ENCODE peak calls at places on chromosomes 12 and 14, in nine cellular contexts. Q, R, X, L, U, G, E, T and K are unnamed samples.

GRCh38 chr12:46109343-46110219 is 119.2 kb upstream of the SCAF11 start:
- DNase-seq in Q (no peak), R (no peak), X (no peak), L (no peak), U (no peak), G (no peak), E (no peak), T (no peak), K (no peak)

GRCh38 chr12:25701290-25701689 is 148.2 kb upstream of the LMNTD1 start:
- DNase-seq in Q (peak), R (no peak), X (no peak), L (peak), U (no peak), G (no peak), E (no peak), T (no peak), K (peak)

GRCh38 chr14:75273272-75274044 is 5.2 kb upstream of the FOS start:
- DNase-seq in Q (peak), R (no peak), X (no peak), L (peak), U (no peak), G (no peak), E (no peak), T (no peak), K (peak)

GRCh38 chr12:16350682-16351081 is 3.2 kb downstream of the MGST1 start:
- DNase-seq in Q (peak), R (peak), X (peak), L (peak), U (no peak), G (no peak), E (no peak), T (no peak), K (peak)

GRCh38 chr12:17928708-17929366 is 161.2 kb downstream of the RERGL start:
- DNase-seq in Q (peak), R (no peak), X (peak), L (peak), U (peak), G (no peak), E (no peak), T (no peak), K (peak)

GRCh38 chr14:102902523-102903247 is 19.8 kb upstream of the AMN start:
- DNase-seq in Q (no peak), R (no peak), X (no peak), L (no peak), U (no peak), G (no peak), E (no peak), T (peak), K (no peak)

GRCh38 chr12:70756791-70757190 is 119.6 kb upstream of the PTPRB start:
- DNase-seq in Q (no peak), R (no peak), X (no peak), L (no peak), U (no peak), G (no peak), E (no peak), T (no peak), K (no peak)

GRCh38 chr12:100919116-100919515 is 124.5 kb downstream of the ANO4 start:
- DNase-seq in Q (no peak), R (no peak), X (no peak), L (peak), U (no peak), G (no peak), E (no peak), T (no peak), K (peak)

GRCh38 chr12:12156835-12157234 is 86.1 kb downstream of the BCL2L14 start:
- DNase-seq in Q (no peak), R (no peak), X (no peak), L (no peak), U (no peak), G (no peak), E (no peak), T (no peak), K (no peak)

GRCh38 chr12:11745112-11745511 is 95.6 kb downstream of the ETV6 start:
- DNase-seq in Q (no peak), R (no peak), X (no peak), L (no peak), U (no peak), G (no peak), E (no peak), T (no peak), K (no peak)

GRCh38 chr12:53963434-53964314 is 9.0 kb downstream of the HOXC12 start:
- DNase-seq in Q (no peak), R (no peak), X (no peak), L (no peak), U (no peak), G (no peak), E (no peak), T (no peak), K (no peak)

GRCh38 chr12:71664411-71665108 is 459 bp downstream of the THAP2 start:
- DNase-seq in Q (no peak), R (no peak), X (no peak), L (no peak), U (no peak), G (no peak), E (no peak), T (no peak), K (no peak)

GRCh38 chr12:66571361-66571760 is 107.5 kb downstream of the GRIP1 start:
- DNase-seq in Q (no peak), R (no peak), X (no peak), L (no peak), U (no peak), G (no peak), E (no peak), T (no peak), K (no peak)

GRCh38 chr12:63151898-63152700 is 1.1 kb upstream of the AVPR1A start:
- DNase-seq in Q (peak), R (no peak), X (peak), L (peak), U (peak), G (peak), E (no peak), T (peak), K (peak)

GRCh38 chr14:47833006-47833405 is 157.6 kb upstream of the MDGA2 start:
- DNase-seq in Q (no peak), R (no peak), X (no peak), L (no peak), U (no peak), G (no peak), E (no peak), T (no peak), K (no peak)

GRCh38 chr12:106973545-106973944 is 13.4 kb downstream of the MTERF2 start:
- DNase-seq in Q (no peak), R (no peak), X (no peak), L (no peak), U (peak), G (no peak), E (no peak), T (no peak), K (no peak)

GRCh38 chr14:69917287-69917686 is 38.1 kb downstream of the SMOC1 start:
- DNase-seq in Q (no peak), R (no peak), X (no peak), L (no peak), U (no peak), G (no peak), E (no peak), T (no peak), K (no peak)

GRCh38 chr12:75996907-75997447 is 34.6 kb downstream of the PHLDA1 start:
- DNase-seq in Q (no peak), R (no peak), X (no peak), L (peak), U (no peak), G (no peak), E (no peak), T (no peak), K (peak)

GRCh38 chr12:28202374-28203130 is 12.3 kb downstream of the CCDC91 start:
- DNase-seq in Q (no peak), R (no peak), X (no peak), L (no peak), U (peak), G (no peak), E (no peak), T (no peak), K (no peak)

GRCh38 chr12:559907-560455 is 100.2 kb downstream of the B4GALNT3 start:
- DNase-seq in Q (no peak), R (no peak), X (no peak), L (no peak), U (no peak), G (no peak), E (no peak), T (no peak), K (no peak)

GRCh38 chr14:73795974-73796373 is 55.7 kb upstream of the PTGR2 start:
- DNase-seq in Q (no peak), R (no peak), X (peak), L (peak), U (no peak), G (no peak), E (no peak), T (no peak), K (peak)

GRCh38 chr12:107027304-107028053 is 40.5 kb upstream of the MTERF2 start:
- DNase-seq in Q (peak), R (peak), X (peak), L (peak), U (peak), G (no peak), E (no peak), T (no peak), K (peak)

GRCh38 chr14:36580141-36580855 is 2.1 kb downstream of the NKX2-8 start:
- DNase-seq in Q (no peak), R (no peak), X (no peak), L (no peak), U (no peak), G (no peak), E (no peak), T (no peak), K (no peak)

GRCh38 chr14:39368261-39368959 is 63.8 kb downstream of the FBXO33 start:
- DNase-seq in Q (peak), R (no peak), X (peak), L (peak), U (peak), G (peak), E (no peak), T (peak), K (peak)

GRCh38 chr14:58752782-58753181 is 115.0 kb downstream of the DACT1 start:
- DNase-seq in Q (no peak), R (no peak), X (no peak), L (peak), U (no peak), G (peak), E (no peak), T (no peak), K (no peak)

GRCh38 chr12:115623275-115623674 is 654.2 kb downstream of the MED13L start:
- DNase-seq in Q (no peak), R (no peak), X (no peak), L (no peak), U (no peak), G (no peak), E (no peak), T (no peak), K (no peak)

GRCh38 chr12:80353254-80353653 is 90.8 kb upstream of the PTPRQ start:
- DNase-seq in Q (peak), R (peak), X (no peak), L (no peak), U (no peak), G (no peak), E (no peak), T (no peak), K (peak)

GRCh38 chr12:114166360-114166759 is 200.2 kb upstream of the RBM19 start:
- DNase-seq in Q (no peak), R (no peak), X (peak), L (peak), U (peak), G (peak), E (no peak), T (peak), K (peak)

GRCh38 chr12:113961921-113962710 is 4.0 kb downstream of the RBM19 start:
- DNase-seq in Q (peak), R (no peak), X (peak), L (peak), U (no peak), G (no peak), E (no peak), T (no peak), K (peak)

GRCh38 chr14:29897181-29897580 is 30.5 kb downstream of the PRKD1 start:
- DNase-seq in Q (no peak), R (no peak), X (no peak), L (no peak), U (peak), G (no peak), E (no peak), T (no peak), K (no peak)

GRCh38 chr12:90085491-90086274 is 377.0 kb upstream of the ATP2B1 start:
- DNase-seq in Q (no peak), R (no peak), X (no peak), L (peak), U (no peak), G (no peak), E (no peak), T (peak), K (peak)

GRCh38 chr12:52672321-52672933 is 7.8 kb downstream of the KRT1 start:
- DNase-seq in Q (no peak), R (no peak), X (no peak), L (no peak), U (no peak), G (no peak), E (no peak), T (no peak), K (no peak)

GRCh38 chr14:91256661-91257060 is 12.2 kb upstream of the GPR68 start:
- DNase-seq in Q (no peak), R (no peak), X (no peak), L (peak), U (no peak), G (no peak), E (no peak), T (no peak), K (no peak)

GRCh38 chr14:41830679-41831078 is 224.0 kb downstream of the LRFN5 start:
- DNase-seq in Q (no peak), R (no peak), X (no peak), L (peak), U (no peak), G (no peak), E (no peak), T (no peak), K (peak)

GRCh38 chr14:72476657-72477499 is 417.0 kb downstream of the DPF3 start:
- DNase-seq in Q (peak), R (peak), X (peak), L (peak), U (peak), G (no peak), E (no peak), T (no peak), K (peak)

GRCh38 chr14:72478397-72479025 is 415.4 kb downstream of the DPF3 start:
- DNase-seq in Q (no peak), R (no peak), X (no peak), L (no peak), U (no peak), G (no peak), E (no peak), T (no peak), K (no peak)

GRCh38 chr14:72471346-72471745 is 422.6 kb downstream of the DPF3 start:
- DNase-seq in Q (no peak), R (no peak), X (no peak), L (no peak), U (no peak), G (no peak), E (no peak), T (no peak), K (no peak)

DNA sequence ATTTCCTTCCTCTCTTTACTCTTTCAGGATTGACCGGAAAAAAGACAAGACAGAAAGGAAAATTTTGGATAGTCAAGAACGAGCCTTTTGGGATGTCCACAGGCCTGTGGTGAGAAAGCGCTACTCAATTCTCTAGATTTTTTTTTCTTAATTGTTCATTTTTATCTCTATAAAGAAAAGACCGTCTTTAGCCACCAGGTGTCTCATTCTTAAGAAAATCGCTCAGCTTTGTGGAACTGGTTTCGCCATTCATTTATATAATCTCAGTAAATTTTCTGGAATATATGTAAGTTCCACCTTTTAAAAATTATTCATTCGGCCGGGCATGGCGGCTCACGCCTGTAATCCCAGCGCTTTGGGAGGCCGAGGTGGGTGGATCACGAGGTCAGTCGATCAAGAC is 421.1 kb downstream of the DPF3 start:
- DNase-seq in Q (no peak), R (no peak), X (no peak), L (no peak), U (peak), G (no peak), E (no peak), T (no peak), K (no peak)
- TF ChIP-seq CTCF in Q (peak), R (no peak), X (no peak), L (no peak), U (peak), G (no peak), E (no peak), T (no peak), K (no peak)

DNA sequence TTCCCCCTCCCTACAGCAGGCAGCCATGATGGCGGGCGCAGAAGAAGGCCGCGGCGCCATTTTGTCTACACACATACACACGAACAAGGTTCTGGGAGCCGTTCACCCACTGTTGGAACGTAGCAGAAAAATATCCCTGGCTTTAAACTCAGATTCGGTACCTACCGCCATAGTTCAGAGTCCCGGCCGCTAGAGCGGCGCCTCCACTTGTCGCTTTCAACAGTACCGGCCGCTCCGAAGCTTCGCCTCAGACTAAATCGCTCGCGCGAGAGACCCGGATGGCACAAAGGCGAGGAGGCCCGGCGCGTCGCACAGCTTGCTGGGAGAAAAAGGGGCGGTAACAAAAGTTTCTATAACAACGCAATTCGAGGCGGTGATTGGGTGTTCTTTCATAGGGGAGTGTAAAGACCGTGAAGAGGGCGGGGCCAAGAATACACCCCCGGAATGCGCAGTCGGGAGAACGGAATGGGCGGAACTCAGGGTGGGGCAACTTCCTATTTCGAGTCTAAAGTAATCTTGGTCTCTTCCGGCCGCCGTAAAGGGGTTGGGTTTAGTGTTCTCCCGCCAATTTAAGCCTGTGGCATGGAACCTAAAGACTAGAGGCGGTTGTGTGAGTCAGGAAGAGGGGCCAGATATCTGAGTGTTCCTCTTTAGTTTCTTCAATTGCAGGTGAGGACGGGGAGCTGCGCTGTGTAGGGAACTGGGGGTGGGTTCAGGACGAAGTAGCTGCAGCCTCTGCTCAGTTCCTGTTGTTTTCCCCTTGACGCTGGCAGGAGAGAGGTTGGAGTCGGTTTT is at the start of the genes KNTC1 and RSRC2:
- DNase-seq in Q (peak), R (peak), X (peak), L (peak), U (peak), G (peak), E (peak), T (peak), K (peak)
- H3K4me3 ChIP-seq in Q (peak), R (peak), X (peak), L (peak), U (peak), G (peak), E (peak), T (peak), K (peak)

GRCh38 chr12:77686760-77687159 is 143.9 kb upstream of the NAV3 start:
- DNase-seq in Q (peak), R (no peak), X (no peak), L (peak), U (no peak), G (no peak), E (no peak), T (no peak), K (peak)

GRCh38 chr12:77682488-77682887 is 148.2 kb upstream of the NAV3 start:
- DNase-seq in Q (no peak), R (no peak), X (no peak), L (no peak), U (no peak), G (no peak), E (no peak), T (no peak), K (no peak)

GRCh38 chr12:77687346-77687745 is 143.3 kb upstream of the NAV3 start:
- DNase-seq in Q (no peak), R (no peak), X (no peak), L (peak), U (no peak), G (no peak), E (no peak), T (no peak), K (peak)

GRCh38 chr12:77685906-77686305 is 144.8 kb upstream of the NAV3 start:
- DNase-seq in Q (no peak), R (no peak), X (no peak), L (no peak), U (no peak), G (no peak), E (no peak), T (no peak), K (no peak)

GRCh38 chr12:77685112-77685511 is 145.6 kb upstream of the NAV3 start:
- DNase-seq in Q (peak), R (peak), X (peak), L (peak), U (peak), G (peak), E (no peak), T (peak), K (peak)
- TF ChIP-seq CTCF in Q (peak), R (peak), X (peak), L (peak), U (peak), G (no peak), E (peak), T (peak), K (peak)

GRCh38 chr14:100536721-100537700 is 50.2 kb downstream of the BEGAIN start:
- DNase-seq in Q (no peak), R (no peak), X (no peak), L (no peak), U (no peak), G (peak), E (peak), T (peak), K (no peak)

GRCh38 chr14:100536141-100536540 is 51.1 kb downstream of the BEGAIN start:
- DNase-seq in Q (no peak), R (no peak), X (no peak), L (no peak), U (no peak), G (no peak), E (no peak), T (peak), K (no peak)

GRCh38 chr14:100538566-100539318 is 48.5 kb downstream of the BEGAIN start:
- DNase-seq in Q (no peak), R (no peak), X (no peak), L (no peak), U (no peak), G (no peak), E (no peak), T (no peak), K (no peak)

GRCh38 chr14:100539319-100539645 is 47.9 kb downstream of the BEGAIN start:
- DNase-seq in Q (no peak), R (no peak), X (no peak), L (no peak), U (no peak), G (no peak), E (no peak), T (no peak), K (no peak)

DNA sequence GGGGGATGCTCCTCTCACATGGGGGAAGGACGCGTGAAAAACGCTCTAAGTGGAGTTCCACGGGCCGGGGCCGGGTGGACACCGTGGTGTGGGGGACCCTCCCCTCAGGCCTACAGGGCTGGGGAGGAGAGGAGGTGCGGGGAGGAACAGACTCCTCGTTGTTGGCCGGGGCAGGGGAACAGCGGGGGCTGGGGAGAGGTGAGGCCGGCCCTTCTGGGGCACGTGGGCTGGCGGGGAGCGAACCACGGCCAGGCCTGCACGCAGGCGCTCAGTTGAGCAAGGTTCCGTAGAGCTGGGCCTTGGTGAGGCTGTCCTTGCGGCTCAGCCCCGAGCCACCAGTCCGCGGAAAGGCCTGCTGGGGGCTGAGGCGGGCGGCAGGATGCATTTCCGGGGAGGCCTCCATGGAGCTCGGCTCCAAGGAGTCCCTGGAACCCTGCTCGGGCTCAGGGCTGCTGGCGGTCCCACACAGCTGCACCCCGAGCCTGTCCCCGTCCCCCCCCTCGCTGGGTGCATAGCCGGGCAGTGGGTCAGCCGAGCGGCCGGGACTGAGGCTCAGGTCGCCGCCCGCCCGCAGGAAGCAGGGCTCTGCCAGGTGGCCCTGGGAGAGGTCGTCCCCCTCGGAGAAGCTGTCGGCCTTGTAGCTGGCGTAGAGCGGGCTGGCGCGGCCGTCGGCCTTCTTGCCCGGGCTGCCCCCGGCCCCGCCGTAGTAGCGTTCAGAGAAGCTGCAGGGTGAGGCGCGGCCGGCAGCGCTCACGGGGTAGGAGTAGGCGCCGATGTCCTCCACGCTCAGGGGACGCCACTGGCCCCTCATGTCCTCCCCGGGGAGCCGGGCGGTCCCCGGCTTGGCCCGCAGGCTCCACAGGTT is 49.3 kb downstream of the BEGAIN start:
- DNase-seq in Q (no peak), R (no peak), X (no peak), L (no peak), U (no peak), G (peak), E (no peak), T (no peak), K (no peak)
- H3K4me3 ChIP-seq in Q (peak), R (no peak), X (no peak), L (no peak), U (no peak), G (no peak), E (no peak), T (no peak), K (no peak)